ENCODE peak calls at places on chromosomes 12 and 14, in six cellular contexts. One of them, this sample, is unnamed.

GRCh38 chr14:37232907-37233481 is 35.3 kb downstream of the MIPOL1 start:
- DNase-seq in choroid plexus epithelial cell: peak; percentile 77
- DNase-seq in astrocyte of the spinal cord: peak; percentile 66
- DNase-seq in glutamatergic neuron: no peak
- DNase-seq in AG10803: peak; percentile 70
- DNase-seq in activated naive CD8-positive, alpha-beta T cell treated with anti-CD3 and anti-CD28 coated beads, Interleukin-2, amount 50 U/mL, for 24 hours: no peak
- DNase-seq in this sample: no peak

GRCh38 chr12:70756791-70757190 is 119.6 kb upstream of the PTPRB start:
- DNase-seq in astrocyte of the spinal cord: no peak
- DNase-seq in glutamatergic neuron: no peak
- DNase-seq in AG10803: no peak
- DNase-seq in choroid plexus epithelial cell: no peak
- DNase-seq in activated naive CD8-positive, alpha-beta T cell treated with anti-CD3 and anti-CD28 coated beads, Interleukin-2, amount 50 U/mL, for 24 hours: no peak
- DNase-seq in this sample: no peak

GRCh38 chr12:5556033-5556614 is 124.2 kb downstream of the NTF3 start:
- DNase-seq in astrocyte of the spinal cord: no peak
- DNase-seq in AG10803: no peak
- DNase-seq in activated naive CD8-positive, alpha-beta T cell treated with anti-CD3 and anti-CD28 coated beads, Interleukin-2, amount 50 U/mL, for 24 hours: peak; percentile 34
- DNase-seq in choroid plexus epithelial cell: no peak
- DNase-seq in glutamatergic neuron: peak; percentile 59
- DNase-seq in this sample: no peak

GRCh38 chr12:24821691-24822090 is 127.2 kb downstream of the BCAT1 start:
- DNase-seq in choroid plexus epithelial cell: peak; percentile 89
- DNase-seq in AG10803: peak; percentile 6
- DNase-seq in glutamatergic neuron: no peak
- DNase-seq in astrocyte of the spinal cord: peak; percentile 81
- DNase-seq in activated naive CD8-positive, alpha-beta T cell treated with anti-CD3 and anti-CD28 coated beads, Interleukin-2, amount 50 U/mL, for 24 hours: no peak
- DNase-seq in this sample: no peak

GRCh38 chr14:70585221-70585620 is 15.2 kb downstream of the MED6 start:
- DNase-seq in glutamatergic neuron: no peak
- DNase-seq in choroid plexus epithelial cell: peak; percentile 13
- DNase-seq in activated naive CD8-positive, alpha-beta T cell treated with anti-CD3 and anti-CD28 coated beads, Interleukin-2, amount 50 U/mL, for 24 hours: no peak
- DNase-seq in AG10803: no peak
- DNase-seq in astrocyte of the spinal cord: no peak
- DNase-seq in this sample: no peak

GRCh38 chr14:23297096-23297495 is 5.6 kb downstream of the PPP1R3E start:
- DNase-seq in AG10803: no peak
- DNase-seq in activated naive CD8-positive, alpha-beta T cell treated with anti-CD3 and anti-CD28 coated beads, Interleukin-2, amount 50 U/mL, for 24 hours: no peak
- DNase-seq in glutamatergic neuron: no peak
- DNase-seq in astrocyte of the spinal cord: no peak
- DNase-seq in choroid plexus epithelial cell: no peak
- DNase-seq in this sample: no peak

GRCh38 chr12:76927170-76927784 is 48.5 kb upstream of the CSRP2 start:
- DNase-seq in activated naive CD8-positive, alpha-beta T cell treated with anti-CD3 and anti-CD28 coated beads, Interleukin-2, amount 50 U/mL, for 24 hours: peak; percentile 45
- DNase-seq in astrocyte of the spinal cord: peak; percentile 43
- DNase-seq in glutamatergic neuron: peak; percentile 84
- DNase-seq in AG10803: peak; percentile 55
- DNase-seq in choroid plexus epithelial cell: peak; percentile 69
- DNase-seq in this sample: peak; percentile 47

GRCh38 chr12:124315316-124315924 is 20.5 kb downstream of the RFLNA start:
- DNase-seq in activated naive CD8-positive, alpha-beta T cell treated with anti-CD3 and anti-CD28 coated beads, Interleukin-2, amount 50 U/mL, for 24 hours: no peak
- DNase-seq in glutamatergic neuron: no peak
- DNase-seq in AG10803: no peak
- DNase-seq in astrocyte of the spinal cord: no peak
- DNase-seq in choroid plexus epithelial cell: no peak
- DNase-seq in this sample: no peak

GRCh38 chr14:27040552-27040951 is 442.7 kb upstream of the NOVA1 start:
- DNase-seq in activated naive CD8-positive, alpha-beta T cell treated with anti-CD3 and anti-CD28 coated beads, Interleukin-2, amount 50 U/mL, for 24 hours: no peak
- DNase-seq in astrocyte of the spinal cord: no peak
- DNase-seq in AG10803: no peak
- DNase-seq in glutamatergic neuron: no peak
- DNase-seq in choroid plexus epithelial cell: peak; percentile 1
- DNase-seq in this sample: no peak

GRCh38 chr12:6280053-6280469 is 30.4 kb upstream of the PLEKHG6 start:
- DNase-seq in activated naive CD8-positive, alpha-beta T cell treated with anti-CD3 and anti-CD28 coated beads, Interleukin-2, amount 50 U/mL, for 24 hours: no peak
- DNase-seq in glutamatergic neuron: no peak
- DNase-seq in AG10803: peak; percentile 93
- DNase-seq in astrocyte of the spinal cord: peak; percentile 86
- DNase-seq in choroid plexus epithelial cell: peak; percentile 77
- DNase-seq in this sample: no peak

GRCh38 chr14:24179961-24180726 is 8.3 kb downstream of the REC8 start:
- DNase-seq in activated naive CD8-positive, alpha-beta T cell treated with anti-CD3 and anti-CD28 coated beads, Interleukin-2, amount 50 U/mL, for 24 hours: no peak
- DNase-seq in AG10803: peak; percentile 85
- DNase-seq in choroid plexus epithelial cell: peak; percentile 69
- DNase-seq in glutamatergic neuron: no peak
- DNase-seq in astrocyte of the spinal cord: peak; percentile 90
- DNase-seq in this sample: no peak

GRCh38 chr14:32731249-32731648 is 207.4 kb upstream of the NPAS3 start:
- DNase-seq in glutamatergic neuron: no peak
- DNase-seq in activated naive CD8-positive, alpha-beta T cell treated with anti-CD3 and anti-CD28 coated beads, Interleukin-2, amount 50 U/mL, for 24 hours: no peak
- DNase-seq in astrocyte of the spinal cord: no peak
- DNase-seq in choroid plexus epithelial cell: no peak
- DNase-seq in AG10803: no peak
- DNase-seq in this sample: no peak

GRCh38 chr14:76715102-76715926 is 46.0 kb upstream of the VASH1 start:
- DNase-seq in choroid plexus epithelial cell: peak; percentile 35
- DNase-seq in astrocyte of the spinal cord: no peak
- DNase-seq in AG10803: peak; percentile 14
- DNase-seq in glutamatergic neuron: no peak
- DNase-seq in activated naive CD8-positive, alpha-beta T cell treated with anti-CD3 and anti-CD28 coated beads, Interleukin-2, amount 50 U/mL, for 24 hours: no peak
- DNase-seq in this sample: no peak

GRCh38 chr12:51270847-51271518 is 768 bp upstream of the SMAGP start:
- DNase-seq in AG10803: peak; percentile 81
- DNase-seq in choroid plexus epithelial cell: peak; percentile 70
- DNase-seq in activated naive CD8-positive, alpha-beta T cell treated with anti-CD3 and anti-CD28 coated beads, Interleukin-2, amount 50 U/mL, for 24 hours: no peak
- DNase-seq in glutamatergic neuron: no peak
- DNase-seq in astrocyte of the spinal cord: peak; percentile 86
- DNase-seq in this sample: no peak

GRCh38 chr12:95815635-95816212 is 25.2 kb upstream of the NTN4 start:
- DNase-seq in activated naive CD8-positive, alpha-beta T cell treated with anti-CD3 and anti-CD28 coated beads, Interleukin-2, amount 50 U/mL, for 24 hours: no peak
- DNase-seq in astrocyte of the spinal cord: peak; percentile 52
- DNase-seq in choroid plexus epithelial cell: peak; percentile 61
- DNase-seq in AG10803: peak; percentile 54
- DNase-seq in glutamatergic neuron: no peak
- DNase-seq in this sample: no peak

GRCh38 chr12:24088751-24089150 is 139.3 kb upstream of the SOX5 start:
- DNase-seq in AG10803: no peak
- DNase-seq in activated naive CD8-positive, alpha-beta T cell treated with anti-CD3 and anti-CD28 coated beads, Interleukin-2, amount 50 U/mL, for 24 hours: no peak
- DNase-seq in choroid plexus epithelial cell: peak; percentile 45
- DNase-seq in astrocyte of the spinal cord: no peak
- DNase-seq in glutamatergic neuron: no peak
- DNase-seq in this sample: no peak

GRCh38 chr14:64878775-64879634 is 702 bp downstream of the SPTB start:
- DNase-seq in astrocyte of the spinal cord: no peak
- DNase-seq in activated naive CD8-positive, alpha-beta T cell treated with anti-CD3 and anti-CD28 coated beads, Interleukin-2, amount 50 U/mL, for 24 hours: peak; percentile 2
- DNase-seq in choroid plexus epithelial cell: no peak
- DNase-seq in AG10803: no peak
- DNase-seq in glutamatergic neuron: peak; percentile 30
- DNase-seq in this sample: no peak